ENCODE peak calls at places on chromosomes 3 and 15, in seven cellular contexts. O, C, S, E, Q, B and U are unnamed samples.

GRCh38 chr3:108862865-108863798 is 40.5 kb downstream of the TRAT1 start:
- DNase-seq in O (peak; percentile 94), C (no peak), S (no peak), Q (no peak), E (no peak), B (peak; percentile 39), U (no peak)

GRCh38 chr3:168094580-168094876 is 1.2 kb downstream of the GOLIM4 start:
- DNase-seq in E (no peak), Q (no peak), C (peak; percentile 79), B (no peak), O (no peak), S (no peak), U (no peak)

GRCh38 chr3:12158387-12159226 is at the start of gene TIMP4:
- DNase-seq in B (no peak), Q (peak; percentile 54), O (peak; percentile 62), C (peak; percentile 54), S (no peak), E (peak; percentile 68), U (no peak)

GRCh38 chr3:102057781-102058421 is 208.6 kb downstream of the NFKBIZ start:
- DNase-seq in S (no peak), B (no peak), C (no peak), Q (no peak), E (no peak), O (no peak), U (no peak)

GRCh38 chr15:79160211-79160610 is 69.6 kb upstream of the RASGRF1 start:
- DNase-seq in O (peak; percentile 77), S (no peak), C (no peak), E (peak; percentile 52), B (no peak), Q (no peak), U (no peak)

GRCh38 chr15:68017221-68017620 is 36.9 kb upstream of the PIAS1 start:
- DNase-seq in C (no peak), E (no peak), O (no peak), B (no peak), Q (no peak), S (no peak), U (no peak)

GRCh38 chr3:191301017-191301416 is 28.2 kb upstream of the CCDC50 start:
- DNase-seq in S (no peak), E (no peak), B (no peak), O (no peak), Q (no peak), C (no peak), U (no peak)

GRCh38 chr15:62391565-62392262 is 226.6 kb upstream of the C2CD4B start:
- DNase-seq in O (peak; percentile 57), C (peak; percentile 68), E (peak; percentile 58), Q (peak; percentile 66), S (no peak), B (peak; percentile 45), U (peak; percentile 19)

GRCh38 chr15:70147778-70148177 is 50.1 kb upstream of the TLE3 start:
- DNase-seq in E (no peak), S (no peak), C (peak; percentile 33), Q (no peak), B (no peak), O (no peak), U (no peak)

GRCh38 chr3:57977755-57978715 is 30.2 kb upstream of the FLNB start:
- DNase-seq in S (no peak), Q (no peak), O (peak; percentile 52), C (no peak), E (no peak), B (no peak), U (no peak)

GRCh38 chr3:16467368-16467767 is 46.1 kb downstream of the RFTN1 start:
- DNase-seq in C (no peak), S (no peak), Q (no peak), E (no peak), B (peak; percentile 35), O (no peak), U (no peak)

GRCh38 chr15:64348455-64348854 is 7.5 kb downstream of the CSNK1G1 start:
- DNase-seq in C (no peak), O (peak; percentile 47), S (no peak), B (no peak), Q (no peak), E (no peak), U (no peak)

GRCh38 chr3:157116017-157116416 is 43.9 kb downstream of the CCNL1 start:
- DNase-seq in B (no peak), S (no peak), O (no peak), E (no peak), C (no peak), Q (no peak), U (no peak)

GRCh38 chr15:83656943-83657528 is 3.1 kb downstream of the ADAMTSL3 start:
- DNase-seq in E (no peak), B (no peak), C (no peak), S (no peak), O (no peak), Q (peak; percentile 63), U (no peak)

GRCh38 chr3:104717828-104718196 is 648.9 kb upstream of the ALCAM start:
- DNase-seq in O (no peak), E (no peak), B (no peak), C (no peak), S (no peak), Q (no peak), U (no peak)

GRCh38 chr3:49133226-49133951 is 539 bp upstream of the LAMB2 start:
- DNase-seq in B (no peak), Q (peak; percentile 85), O (peak; percentile 90), E (peak; percentile 90), C (peak; percentile 93), S (no peak), U (peak; percentile 90)